ENCODE peak calls at places on chromosomes 3 and 15, in four cellular contexts. B is pancreas; K is CD8-positive, alpha-beta memory T cell; H is SJCRH30. W is an unnamed sample. For H3K36me3, the result is how much of the 10 kb centered on the place peaks cover.

GRCh38 chr3:165744025-165744424 is 93.2 kb downstream of the BCHE start:
- DNase-seq in B (no peak), K (no peak), H (no peak), W (no peak)

GRCh38 chr3:14359348-14359747 is 43.1 kb upstream of the SLC6A6 start:
- DNase-seq in B (no peak), K (no peak), H (no peak), W (no peak)

GRCh38 chr3:73621388-73621787 is 3.4 kb downstream of the PDZRN3 start:
- DNase-seq in B (no peak), K (no peak), H (no peak), W (no peak)

GRCh38 chr15:97806731-97807130 is 153.8 kb upstream of the ARRDC4 start:
- DNase-seq in B (no peak), K (no peak), H (no peak), W (no peak)

GRCh38 chr15:92624401-92624991 is 31.1 kb downstream of the FAM174B start:
- DNase-seq in B (no peak), K (no peak), H (peak), W (no peak)

GRCh38 chr3:128011140-128011539 is 41.1 kb upstream of the SEC61A1 start:
- DNase-seq in B (peak), K (no peak), H (peak), W (no peak)

GRCh38 chr3:121111914-121112612 is 204.1 kb downstream of the STXBP5L start:
- DNase-seq in B (no peak), K (no peak), H (peak), W (no peak)

GRCh38 chr3:13278783-13279531 is 141.2 kb downstream of the NUP210 start:
- DNase-seq in B (no peak), K (no peak), H (no peak), W (no peak)

GRCh38 chr3:177263615-177264365 is 66.5 kb upstream of the TBL1XR1 start:
- DNase-seq in B (no peak), K (no peak), H (no peak), W (no peak)

GRCh38 chr15:69931159-69931558 is 166.6 kb downstream of the TLE3 start:
- DNase-seq in B (no peak), K (no peak), H (no peak), W (no peak)

GRCh38 chr3:12822725-12823373 is 18.5 kb downstream of the RPL32 start:
- DNase-seq in B (no peak), K (no peak), H (no peak), W (no peak)

GRCh38 chr3:151011427-151011826 is 38.9 kb upstream of the CLRN1 start:
- DNase-seq in B (no peak), K (no peak), H (peak), W (no peak)

GRCh38 chr3:39191103-39191502 is 1.3 kb downstream of the XIRP1 start:
- DNase-seq in B (no peak), K (no peak), H (peak), W (no peak)

GRCh38 chr15:60390231-60390630 is 7.6 kb downstream of the ANXA2 start:
- DNase-seq in B (no peak), K (no peak), H (no peak), W (no peak)

GRCh38 chr3:12471228-12471627 is 13.1 kb upstream of the TSEN2 start:
- DNase-seq in B (no peak), K (no peak), H (no peak), W (no peak)

GRCh38 chr3:76532423-76532822 is 507.5 kb upstream of the ROBO2 start:
- DNase-seq in B (no peak), K (no peak), H (no peak), W (no peak)

GRCh38 chr3:33732394-33732793 is 14.3 kb upstream of the CLASP2 start:
- DNase-seq in B (no peak), K (no peak), H (peak), W (no peak)

GRCh38 chr3:111794701-111795100 is 64.4 kb upstream of the PHLDB2 start:
- DNase-seq in B (no peak), K (no peak), H (no peak), W (no peak)

GRCh38 chr3:143090486-143090885 is 29.1 kb upstream of the CHST2 start:
- DNase-seq in B (no peak), K (no peak), H (peak), W (no peak)

GRCh38 chr3:81716870-81717509 is 44.5 kb downstream of the GBE1 start:
- DNase-seq in B (no peak), K (no peak), H (peak), W (no peak)

GRCh38 chr3:16270855-16271254 is 5.8 kb downstream of the OXNAD1 start:
- DNase-seq in B (no peak), K (no peak), H (no peak), W (no peak)

GRCh38 chr3:64681015-64681414 is 6.8 kb downstream of the ADAMTS9 start:
- DNase-seq in B (no peak), K (no peak), H (no peak), W (no peak)

GRCh38 chr3:176964656-176965055 is 232.6 kb downstream of the TBL1XR1 start:
- DNase-seq in B (no peak), K (no peak), H (no peak), W (no peak)

GRCh38 chr15:101204744-101205535 is 46.9 kb downstream of the CHSY1 start:
- DNase-seq in B (no peak), K (no peak), H (no peak), W (no peak)

GRCh38 chr3:195763248-195763830 is 42.6 kb downstream of the MUC20 start:
- DNase-seq in B (no peak), K (no peak), H (peak), W (no peak)

GRCh38 chr3:129121792-129122696 is at the start of gene RAB43:
- DNase-seq in B (peak), K (peak), H (peak), W (peak)

GRCh38 chr3:169591159-169591951 is 72.2 kb downstream of the MECOM start:
- DNase-seq in B (no peak), K (no peak), H (no peak), W (no peak)

GRCh38 chr15:98397411-98397810 is 250.9 kb upstream of the IGF1R start:
- DNase-seq in B (no peak), K (no peak), H (no peak), W (no peak)

GRCh38 chr3:129722527-129722926 is 116.1 kb upstream of the PLXND1 start:
- DNase-seq in B (no peak), K (no peak), H (no peak), W (no peak)

GRCh38 chr3:71372369-71372768 is 211.2 kb downstream of the FOXP1 start:
- DNase-seq in B (no peak), K (no peak), H (no peak), W (no peak)

GRCh38 chr3:133119146-133119545 is 81.0 kb downstream of the TMEM108 start:
- DNase-seq in B (no peak), K (no peak), H (no peak), W (no peak)

GRCh38 chr3:44961888-44962287 is 14.1 kb downstream of the ZDHHC3 start:
- DNase-seq in B (no peak), K (no peak), H (no peak), W (no peak)

GRCh38 chr3:132332082-132332964 is 15.1 kb downstream of the ACP3 start:
- DNase-seq in B (no peak), K (no peak), H (no peak), W (no peak)

GRCh38 chr3:55690746-55691540 is 203.8 kb upstream of the WNT5A start:
- DNase-seq in B (no peak), K (no peak), H (no peak), W (no peak)

GRCh38 chr3:21356402-21356801 is 394.6 kb downstream of the ZNF385D start:
- DNase-seq in B (no peak), K (no peak), H (no peak), W (no peak)
- H3K4me3 ChIP-seq in B (no peak), K (no peak), H (no peak), W (no peak)

DNA sequence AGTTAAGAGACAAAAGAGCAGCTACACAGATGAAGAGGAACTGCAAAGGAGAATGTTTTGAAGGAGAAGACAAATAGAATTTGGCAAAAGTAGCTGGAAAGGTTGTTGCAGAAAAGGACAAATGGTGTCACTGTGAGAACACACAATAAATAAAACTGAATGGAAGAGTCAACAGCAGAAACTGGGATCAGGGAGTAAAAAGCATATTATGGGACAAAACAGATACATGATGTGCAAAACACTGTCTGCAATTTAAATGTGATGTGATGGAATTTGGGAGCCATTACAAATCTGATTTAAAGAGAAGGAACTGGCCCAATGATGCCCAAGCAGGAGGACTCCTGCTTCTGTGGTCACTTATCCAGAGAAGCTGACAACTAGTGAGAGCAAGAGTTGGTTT is 46.1 kb downstream of the CD47 start:
- DNase-seq in B (no peak), K (no peak), H (no peak), W (no peak)
- H3K36me3 ChIP-seq in B (under half), K (under half), H (under half), W (under half)

DNA sequence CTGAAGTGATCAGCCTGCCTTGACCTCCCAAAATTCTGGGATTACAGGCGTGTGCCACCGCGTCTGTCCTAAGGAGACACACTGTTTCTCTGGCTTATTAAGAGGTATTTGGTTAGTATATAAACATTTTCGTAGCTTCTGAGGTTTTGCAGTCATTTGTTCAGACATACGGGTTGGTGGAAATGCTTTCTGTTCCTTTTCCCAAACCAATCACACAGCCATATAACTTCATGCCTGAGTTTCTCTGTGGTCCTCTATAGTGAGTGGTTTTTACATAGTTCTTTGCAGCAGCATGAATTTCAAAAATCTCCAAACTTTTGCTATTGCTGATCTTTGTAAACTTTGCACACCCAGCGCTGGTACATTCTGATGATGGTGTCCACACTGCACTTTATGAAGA is 100.5 kb downstream of the AKAP13 start:
- DNase-seq in B (no peak), K (no peak), H (no peak), W (no peak)
- H3K27ac ChIP-seq in B (no peak), K (no peak), H (no peak), W (peak)

GRCh38 chr3:187181454-187182170 is 15.7 kb upstream of the RTP1 start:
- DNase-seq in B (no peak), K (no peak), H (no peak), W (no peak)
- H3K4me3 ChIP-seq in B (no peak), K (no peak), H (no peak), W (no peak)

DNA sequence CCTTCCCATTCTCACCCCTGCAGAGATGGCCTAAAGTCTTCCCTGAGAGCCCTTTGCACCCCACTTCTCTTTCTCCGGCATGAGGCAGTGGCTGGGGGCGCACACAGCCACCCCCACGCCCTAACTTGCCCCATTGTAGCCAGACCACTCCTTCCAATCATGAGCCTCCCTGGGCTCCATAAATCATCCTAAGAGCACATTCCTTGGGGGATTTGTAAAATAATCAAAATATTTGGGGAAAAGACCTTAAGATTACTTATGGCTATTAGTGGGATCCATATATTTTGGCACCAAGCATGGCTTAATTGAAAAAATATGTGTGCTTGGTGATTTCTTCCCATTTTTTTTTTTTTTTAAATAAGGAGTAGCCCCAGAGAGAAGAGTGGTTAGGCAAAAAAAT is 45.8 kb downstream of the SMAD6 start:
- DNase-seq in B (peak), K (no peak), H (no peak), W (no peak)
- H3K36me3 ChIP-seq in B (under half), K (under half), H (under half), W (under half)

DNA sequence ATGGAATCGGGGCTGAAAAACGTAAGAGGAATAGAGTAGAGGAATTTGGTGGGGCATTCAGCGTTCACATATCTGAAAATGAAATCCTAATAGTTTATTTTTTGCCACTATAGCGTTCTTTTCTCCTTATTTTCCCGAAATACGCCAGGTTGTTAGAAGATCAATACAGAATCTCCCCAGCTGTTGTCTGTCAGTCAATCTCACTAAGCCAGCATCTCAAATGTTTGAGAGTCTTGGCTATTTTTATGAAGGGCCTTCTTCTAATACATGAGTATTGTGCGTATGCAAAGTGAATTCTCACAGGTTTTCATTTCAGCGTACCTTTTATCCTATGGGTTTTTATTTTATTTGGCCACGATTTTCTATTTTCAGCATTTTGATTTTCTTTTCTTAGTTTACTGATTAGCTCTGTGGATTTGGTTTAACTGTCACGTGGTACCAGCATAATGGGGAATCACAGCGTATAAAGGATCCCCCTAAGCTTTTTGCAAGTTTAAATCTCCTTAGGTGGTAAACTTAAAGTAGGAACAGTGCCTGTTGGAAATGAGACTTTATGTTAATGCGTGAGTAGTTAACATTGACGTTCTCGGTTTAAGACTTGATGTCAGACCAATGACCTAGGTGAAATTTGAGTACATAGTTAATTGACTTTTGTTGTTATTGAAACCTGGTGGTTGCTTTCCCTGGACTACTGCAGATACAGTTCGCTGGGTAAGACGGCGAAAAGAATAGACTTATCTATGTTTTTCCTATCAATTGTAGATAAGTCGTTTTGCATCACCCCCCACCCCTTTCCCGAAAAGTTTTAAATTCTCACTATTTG is 1.3 kb downstream of the FXR1 start:
- DNase-seq in B (no peak), K (no peak), H (peak), W (no peak)
- H3K27ac ChIP-seq in B (no peak), K (peak), H (peak), W (peak)

DNA sequence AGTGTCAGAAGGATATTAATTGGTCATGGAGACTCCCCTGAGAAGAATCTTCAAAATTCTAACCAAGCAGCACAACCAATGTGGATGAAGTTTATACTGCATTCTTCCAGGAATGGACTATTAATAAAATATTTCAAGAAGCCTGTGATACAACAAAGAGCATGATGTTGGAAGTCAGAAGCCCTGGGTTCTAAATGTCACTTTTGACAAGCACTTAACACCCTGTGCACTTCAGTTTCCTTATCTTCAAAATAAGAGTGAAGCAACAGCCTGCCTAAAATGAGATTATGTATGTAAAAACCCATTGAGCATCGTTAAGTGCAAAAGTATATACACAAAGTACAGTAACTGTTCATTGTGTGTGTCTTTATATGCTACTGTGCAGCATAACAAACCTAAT is 369.4 kb downstream of the NTRK3 start:
- DNase-seq in B (no peak), K (no peak), H (no peak), W (no peak)
- H3K4me3 ChIP-seq in B (no peak), K (no peak), H (no peak), W (no peak)

GRCh38 chr3:96836153-96836915 is 21.9 kb downstream of the EPHA6 start:
- DNase-seq in B (no peak), K (no peak), H (no peak), W (no peak)
- H3K36me3 ChIP-seq in B (under half), K (under half), H (under half), W (under half)

GRCh38 chr3:28348637-28349396 is at the start of the genes AZI2 and ZCWPW2:
- DNase-seq in B (peak), K (peak), H (peak), W (peak)

GRCh38 chr3:28345690-28346089 is 2.8 kb upstream of the ZCWPW2 start:
- DNase-seq in B (no peak), K (no peak), H (no peak), W (no peak)

GRCh38 chr3:28348286-28348636 is 260 bp upstream of the ZCWPW2 start:
- DNase-seq in B (no peak), K (no peak), H (peak), W (no peak)

GRCh38 chr3:28349397-28350000 is 875 bp upstream of the AZI2 start:
- DNase-seq in B (peak), K (no peak), H (no peak), W (no peak)

GRCh38 chr3:28347374-28348285 is 891 bp upstream of the ZCWPW2 start:
- DNase-seq in B (no peak), K (peak), H (no peak), W (no peak)
- H3K27ac ChIP-seq in B (peak), K (peak), H (peak), W (peak)